ENCODE peak calls at places on chromosome 1, in four cellular contexts. G is heart left ventricle; N is GM06990; P is CD8-positive, alpha-beta T cell. Z is an unnamed sample.
A peak's percentile ranks its signal among the peaks of the same experiment; 100 is the strongest.

GRCh38 chr1:41483960-41484844 is at the start of gene EDN2:
- DNase-seq in G (peak; percentile 83), N (no peak), P (no peak), Z (no peak)

GRCh38 chr1:210092366-210092765 is 140.2 kb upstream of the SERTAD4 start:
- DNase-seq in G (no peak), N (no peak), P (no peak), Z (no peak)

GRCh38 chr1:185695299-185695698 is 38.9 kb upstream of the HMCN1 start:
- DNase-seq in G (no peak), N (no peak), P (no peak), Z (no peak)

GRCh38 chr1:98371767-98372166 is 289.8 kb upstream of the SNX7 start:
- DNase-seq in G (no peak), N (no peak), P (no peak), Z (no peak)

GRCh38 chr1:162500805-162501204 is 3.2 kb downstream of the UHMK1 start:
- DNase-seq in G (no peak), N (no peak), P (no peak), Z (no peak)

GRCh38 chr1:205585835-205586785 is 45.7 kb downstream of the ELK4 start:
- DNase-seq in G (no peak), N (no peak), P (no peak), Z (no peak)

GRCh38 chr1:186882372-186883134 is 53.8 kb downstream of the PLA2G4A start:
- DNase-seq in G (no peak), N (no peak), P (no peak), Z (no peak)

GRCh38 chr1:21631944-21632887 is 36.9 kb downstream of the RAP1GAP start:
- DNase-seq in G (no peak), N (no peak), P (no peak), Z (no peak)

GRCh38 chr1:55860816-55861519 is 645.8 kb upstream of the USP24 start:
- DNase-seq in G (no peak), N (no peak), P (no peak), Z (no peak)

GRCh38 chr1:220189750-220190347 is 82.4 kb downstream of the RAB3GAP2 start:
- DNase-seq in G (no peak), N (no peak), P (no peak), Z (no peak)

GRCh38 chr1:113930499-113931161 is 1.5 kb downstream of the HIPK1 start:
- DNase-seq in G (no peak), N (no peak), P (peak; percentile 47), Z (no peak)

GRCh38 chr1:20578062-20578461 is 10.8 kb upstream of the CDA start:
- DNase-seq in G (no peak), N (no peak), P (no peak), Z (no peak)

DNA sequence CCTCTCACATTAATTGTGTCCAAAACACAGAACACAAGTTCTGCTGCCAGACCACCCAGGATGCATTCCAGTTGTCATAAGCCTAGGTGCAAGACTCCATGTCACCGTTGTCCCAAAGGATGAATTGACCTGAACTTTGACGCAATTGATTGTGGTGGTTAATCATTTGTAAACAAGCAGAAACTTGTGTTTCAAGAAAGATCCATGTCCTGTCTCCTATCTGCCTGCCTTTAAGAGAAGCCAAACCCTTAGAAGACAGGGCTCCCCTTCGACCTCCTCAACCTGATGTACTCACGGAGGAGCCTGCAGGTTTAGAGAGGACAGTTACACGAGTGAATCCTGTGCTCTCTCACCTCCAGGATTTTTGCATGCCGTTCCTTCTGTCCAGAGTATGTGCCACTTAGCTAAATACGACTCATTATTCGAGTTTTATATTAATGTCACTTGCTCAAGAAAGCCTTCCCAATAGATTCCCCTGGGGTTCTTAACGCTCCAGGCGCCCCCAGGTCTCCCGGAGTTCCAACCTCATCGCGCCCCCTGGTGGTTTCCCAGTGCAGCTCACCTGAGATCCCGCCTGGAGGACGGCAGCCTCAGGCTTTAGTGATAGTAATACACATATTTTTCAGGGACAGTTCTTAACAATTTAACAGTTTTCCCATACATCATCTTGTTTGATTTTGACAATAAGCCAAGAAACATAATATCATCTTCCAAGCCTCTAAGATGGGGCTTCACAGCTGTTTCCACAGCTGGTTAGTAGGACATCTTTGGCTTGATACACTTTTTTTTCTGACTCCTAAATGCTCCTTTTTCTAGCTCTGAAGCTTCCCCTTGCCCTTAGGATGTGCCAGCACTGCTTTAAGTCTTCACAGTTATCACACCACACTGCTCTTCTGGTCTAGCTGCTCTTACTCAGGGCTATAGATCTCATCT is 2.4 kb upstream of the C8B start:
- DNase-seq in G (peak; percentile 32), N (no peak), P (no peak), Z (no peak)
- TF ChIP-seq CTCF in G (peak; percentile 49), N (peak; percentile 47), P (no peak), Z (peak; percentile 72)

DNA sequence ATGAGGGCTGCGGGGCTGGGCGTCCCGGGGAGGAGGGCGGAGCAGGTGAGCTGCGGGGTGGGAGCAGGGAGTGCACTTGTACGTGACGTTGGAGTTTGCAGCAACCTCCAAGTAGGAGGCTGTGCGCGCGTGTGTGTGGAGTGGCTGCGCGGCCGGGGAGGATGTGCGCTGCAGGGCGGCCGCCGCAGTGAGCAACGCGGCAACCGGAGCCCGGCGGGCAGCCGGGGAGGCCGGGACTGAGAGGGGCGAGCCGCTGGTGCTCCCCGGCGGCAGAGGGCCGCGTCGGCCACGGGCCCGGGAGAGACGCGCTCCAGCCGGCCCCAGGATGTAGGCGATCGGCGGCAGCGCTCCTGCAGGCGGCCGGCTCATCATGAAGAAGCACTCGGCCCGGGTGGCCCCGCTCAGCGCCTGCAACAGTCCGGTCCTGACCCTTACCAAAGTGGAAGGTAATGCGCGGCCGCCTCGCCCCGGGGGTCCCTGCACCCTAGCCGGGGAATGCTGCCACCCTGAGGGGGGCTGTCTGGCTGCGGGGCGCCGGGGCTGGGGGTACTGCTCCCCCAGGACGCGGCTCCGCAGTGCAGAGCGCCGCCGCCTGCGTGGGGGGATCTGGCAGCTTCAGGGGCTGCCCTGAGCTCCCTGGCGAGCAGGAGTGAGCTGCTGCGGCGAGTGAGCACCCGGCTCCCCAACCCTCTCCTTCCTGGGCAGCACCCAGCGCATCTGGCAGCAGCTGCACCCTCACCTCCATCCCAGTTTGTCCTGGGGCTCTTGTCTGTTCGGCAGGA is 158.9 kb upstream of the COA6 start:
- DNase-seq in G (peak; percentile 46), N (peak; percentile 63), P (peak; percentile 27), Z (no peak)
- H3K4me3 ChIP-seq in G (peak overlapping the region; percentile 31), N (peak overlapping the region; percentile 63), P (no peak overlapping the region), Z (peak overlapping the region; percentile 24)

DNA sequence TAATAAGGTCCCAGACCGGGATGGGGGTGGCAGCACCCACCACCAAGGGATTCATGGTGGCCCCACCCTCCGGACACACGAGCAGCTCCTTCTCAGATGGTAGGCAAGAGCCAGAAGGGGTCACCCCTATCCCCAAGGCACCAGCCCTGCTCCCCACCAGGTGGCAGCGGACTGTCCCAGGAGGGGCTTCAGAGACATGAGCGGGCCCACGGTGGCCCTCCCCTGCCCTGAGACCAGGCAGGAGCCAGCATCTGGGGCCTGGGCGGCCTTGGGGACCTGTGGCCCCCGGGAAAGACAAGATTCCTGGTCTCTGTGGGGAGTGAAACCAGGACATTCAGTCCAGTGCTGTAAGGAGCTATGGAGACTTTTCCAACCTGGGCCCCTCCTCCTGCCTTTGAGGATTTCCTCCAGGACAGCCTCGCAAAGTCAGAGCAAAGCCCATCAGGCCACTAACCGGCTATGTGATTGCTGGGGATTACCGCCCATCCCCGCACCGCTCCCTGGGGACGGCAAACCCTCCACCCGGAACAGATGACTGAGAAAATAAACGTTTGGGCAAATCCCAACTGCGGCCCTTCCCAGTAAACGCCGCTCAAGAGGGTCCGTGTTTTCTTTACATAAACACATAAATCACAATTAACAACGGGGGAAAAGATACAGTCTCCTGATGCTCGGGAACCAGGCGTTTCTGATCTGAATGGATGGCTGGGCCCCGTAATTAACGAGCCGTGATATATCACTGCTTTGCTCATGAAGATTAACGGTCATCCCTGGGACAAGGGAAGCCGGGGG is 50.9 kb upstream of the ARHGEF16 start:
- DNase-seq in G (no peak), N (no peak), P (no peak), Z (no peak)
- TF ChIP-seq CTCF in G (peak; percentile 21), N (no peak), P (no peak), Z (peak; percentile 40)

GRCh38 chr1:227542153-227543120 is 20.9 kb upstream of the ZNF678 start:
- DNase-seq in G (peak; percentile 92), N (peak; percentile 89), P (peak; percentile 88), Z (peak; percentile 37)
- H3K4me3 ChIP-seq in G (peak overlapping the region; percentile 70), N (peak overlapping the region; percentile 59), P (peak overlapping the region; percentile 61), Z (peak overlapping the region; percentile 39)

DNA sequence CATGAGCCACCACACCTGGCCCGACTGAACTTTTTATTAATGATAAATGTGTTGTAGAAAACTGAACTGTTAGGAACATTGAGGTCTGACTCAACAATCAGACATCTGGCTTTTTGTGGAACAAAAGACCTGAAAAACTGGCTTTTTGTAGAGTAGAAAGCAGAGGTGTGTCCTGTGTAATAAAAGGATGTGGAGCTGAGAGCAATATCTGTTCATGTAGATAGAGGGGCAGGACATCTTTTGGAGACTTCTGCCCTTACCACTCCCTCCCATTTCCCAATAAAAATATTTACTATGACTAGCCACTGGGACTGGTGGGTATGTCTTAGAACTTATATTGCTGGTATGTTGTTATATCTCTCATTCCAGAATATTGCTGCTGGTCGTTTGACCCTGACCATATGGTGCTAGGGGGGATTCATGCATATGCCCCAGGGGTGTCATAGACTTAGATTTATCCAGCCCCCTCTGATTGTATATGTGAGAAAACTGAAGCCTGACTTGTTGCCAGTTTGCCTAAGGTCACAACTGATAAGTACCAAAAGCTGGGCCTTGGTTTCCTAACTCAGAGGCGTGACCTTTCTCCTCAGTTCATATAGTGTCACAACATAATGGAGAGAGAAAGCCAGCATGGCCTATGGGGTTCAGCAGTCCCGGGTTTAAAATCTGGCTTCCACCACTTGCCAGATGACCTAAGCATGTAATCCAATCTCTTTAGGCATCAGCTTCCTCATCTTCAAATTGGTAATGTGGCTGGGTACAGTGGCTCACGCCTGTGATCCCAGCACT is 33.5 kb upstream of the PIGV start:
- DNase-seq in G (no peak), N (no peak), P (no peak), Z (no peak)
- TF ChIP-seq CTCF in G (no peak), N (no peak), P (no peak), Z (no peak)